ENCODE peak calls at places on chromosomes 5 and 9, in four cellular contexts. One of them, this sample, is unnamed.

GRCh38 chr5:139755892-139756671 is 39.5 kb upstream of the PSD2 start:
- DNase-seq in upper lobe of left lung: peak
- DNase-seq in heart left ventricle: no peak
- DNase-seq in PC-9: no peak
- DNase-seq in this sample: no peak

GRCh38 chr5:133247881-133248642 is 196.2 kb downstream of the HSPA4 start:
- DNase-seq in upper lobe of left lung: no peak
- DNase-seq in heart left ventricle: no peak
- DNase-seq in PC-9: peak
- DNase-seq in this sample: no peak

GRCh38 chr9:83503881-83504280 is 34.3 kb downstream of the FRMD3 start:
- DNase-seq in upper lobe of left lung: no peak
- DNase-seq in heart left ventricle: no peak
- DNase-seq in PC-9: no peak
- DNase-seq in this sample: no peak

GRCh38 chr5:7897014-7897600 is 28.2 kb downstream of the MTRR start:
- DNase-seq in upper lobe of left lung: no peak
- DNase-seq in heart left ventricle: no peak
- DNase-seq in PC-9: peak
- DNase-seq in this sample: no peak

GRCh38 chr5:178793156-178793555 is 62.7 kb upstream of the ZNF354A start:
- DNase-seq in upper lobe of left lung: no peak
- DNase-seq in heart left ventricle: no peak
- DNase-seq in PC-9: peak
- DNase-seq in this sample: no peak

GRCh38 chr9:112819635-112820496 is 69.3 kb downstream of the SNX30 start:
- DNase-seq in upper lobe of left lung: no peak
- DNase-seq in heart left ventricle: peak
- DNase-seq in PC-9: peak
- DNase-seq in this sample: no peak

GRCh38 chr5:135492319-135492626 is 40.1 kb upstream of the TIFAB start:
- DNase-seq in upper lobe of left lung: no peak
- DNase-seq in heart left ventricle: no peak
- DNase-seq in PC-9: no peak
- DNase-seq in this sample: no peak

GRCh38 chr5:634191-634590 is 22.1 kb downstream of the CEP72 start:
- DNase-seq in upper lobe of left lung: no peak
- DNase-seq in heart left ventricle: no peak
- DNase-seq in PC-9: no peak
- DNase-seq in this sample: no peak

GRCh38 chr5:3592298-3592697 is 3.3 kb upstream of the IRX1 start:
- DNase-seq in upper lobe of left lung: peak
- DNase-seq in heart left ventricle: no peak
- DNase-seq in PC-9: no peak
- DNase-seq in this sample: no peak

GRCh38 chr5:140926903-140927573 is 939 bp downstream of the PCDHAC1 start:
- DNase-seq in upper lobe of left lung: no peak
- DNase-seq in heart left ventricle: peak
- DNase-seq in PC-9: no peak
- DNase-seq in this sample: peak

GRCh38 chr9:82424599-82424998 is 436.0 kb downstream of the SPATA31D1 start:
- DNase-seq in upper lobe of left lung: no peak
- DNase-seq in heart left ventricle: no peak
- DNase-seq in PC-9: no peak
- DNase-seq in this sample: no peak

GRCh38 chr5:68011801-68012200 is 203.8 kb upstream of the PIK3R1 start:
- DNase-seq in upper lobe of left lung: no peak
- DNase-seq in heart left ventricle: no peak
- DNase-seq in PC-9: no peak
- DNase-seq in this sample: no peak

GRCh38 chr5:32827981-32828380 is 116.9 kb downstream of the NPR3 start:
- DNase-seq in upper lobe of left lung: no peak
- DNase-seq in heart left ventricle: no peak
- DNase-seq in PC-9: no peak
- DNase-seq in this sample: no peak

GRCh38 chr9:112863781-112864180 is 26.9 kb downstream of the SLC46A2 start:
- DNase-seq in upper lobe of left lung: no peak
- DNase-seq in heart left ventricle: no peak
- DNase-seq in PC-9: no peak
- DNase-seq in this sample: no peak

GRCh38 chr5:64180661-64181343 is 15.2 kb downstream of the RNF180 start:
- DNase-seq in upper lobe of left lung: no peak
- DNase-seq in heart left ventricle: no peak
- DNase-seq in PC-9: no peak
- DNase-seq in this sample: no peak

GRCh38 chr5:126909856-126910255 is 120.5 kb downstream of the MARCHF3 start:
- DNase-seq in upper lobe of left lung: no peak
- DNase-seq in heart left ventricle: no peak
- DNase-seq in PC-9: no peak
- DNase-seq in this sample: no peak

GRCh38 chr5:53418844-53419243 is 61.6 kb upstream of the FST start:
- DNase-seq in upper lobe of left lung: no peak
- DNase-seq in heart left ventricle: no peak
- DNase-seq in PC-9: no peak
- DNase-seq in this sample: no peak

GRCh38 chr9:98983295-98984268 is 39.9 kb downstream of the COL15A1 start:
- DNase-seq in upper lobe of left lung: no peak
- DNase-seq in heart left ventricle: no peak
- DNase-seq in PC-9: no peak
- DNase-seq in this sample: no peak

GRCh38 chr9:128113526-128114325 is 13.8 kb downstream of the PTGES2 start:
- DNase-seq in upper lobe of left lung: peak
- DNase-seq in heart left ventricle: peak
- DNase-seq in PC-9: no peak
- DNase-seq in this sample: no peak

GRCh38 chr5:109694451-109694891 is 4.7 kb downstream of the MAN2A1 start:
- DNase-seq in upper lobe of left lung: no peak
- DNase-seq in heart left ventricle: no peak
- DNase-seq in PC-9: peak
- DNase-seq in this sample: no peak

GRCh38 chr5:13325765-13326164 is 618.7 kb downstream of the DNAH5 start:
- DNase-seq in upper lobe of left lung: no peak
- DNase-seq in heart left ventricle: no peak
- DNase-seq in PC-9: no peak
- DNase-seq in this sample: no peak

GRCh38 chr5:6822068-6822467 is 108.8 kb downstream of the TENT4A start:
- DNase-seq in upper lobe of left lung: no peak
- DNase-seq in heart left ventricle: no peak
- DNase-seq in PC-9: no peak
- DNase-seq in this sample: no peak

GRCh38 chr9:2613730-2614271 is 7.8 kb upstream of the VLDLR start:
- DNase-seq in upper lobe of left lung: no peak
- DNase-seq in heart left ventricle: peak
- DNase-seq in PC-9: no peak
- DNase-seq in this sample: no peak

GRCh38 chr5:32443145-32443540 is 1.4 kb downstream of the ZFR start:
- DNase-seq in upper lobe of left lung: no peak
- DNase-seq in heart left ventricle: no peak
- DNase-seq in PC-9: no peak
- DNase-seq in this sample: no peak

GRCh38 chr5:59506285-59506877 is 387.1 kb downstream of the PDE4D start:
- DNase-seq in upper lobe of left lung: no peak
- DNase-seq in heart left ventricle: no peak
- DNase-seq in PC-9: no peak
- DNase-seq in this sample: no peak
- TF ChIP-seq CTCF in upper lobe of left lung: peak
- TF ChIP-seq CTCF in heart left ventricle: peak
- TF ChIP-seq CTCF in PC-9: peak
- TF ChIP-seq CTCF in this sample: peak

GRCh38 chr5:171955761-171956160 is 50.7 kb downstream of the FBXW11 start:
- DNase-seq in upper lobe of left lung: no peak
- DNase-seq in heart left ventricle: no peak
- DNase-seq in PC-9: no peak
- DNase-seq in this sample: no peak
- TF ChIP-seq CTCF in upper lobe of left lung: no peak
- TF ChIP-seq CTCF in heart left ventricle: no peak
- TF ChIP-seq CTCF in PC-9: no peak
- TF ChIP-seq CTCF in this sample: no peak

DNA sequence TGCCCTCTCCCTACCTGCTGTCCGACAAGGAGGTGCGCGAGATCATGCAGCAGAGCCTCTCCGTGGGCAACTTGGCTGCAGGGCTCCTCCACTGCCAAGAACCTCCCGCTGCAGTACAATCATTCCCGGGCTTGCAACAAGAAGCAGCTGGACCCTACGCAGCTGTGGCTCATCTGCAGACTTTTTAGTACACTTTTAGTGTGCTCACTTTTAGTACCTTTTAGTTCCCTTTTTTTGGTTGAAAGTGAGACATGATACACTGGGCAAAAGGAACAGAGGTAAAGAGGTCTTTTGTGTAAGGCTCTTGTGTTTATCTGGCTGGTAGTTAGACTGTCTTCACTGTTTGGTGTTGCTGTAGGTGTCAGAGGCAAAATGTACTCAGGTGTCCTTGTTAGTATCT is 58.1 kb upstream of the SPTLC1 start:
- DNase-seq in upper lobe of left lung: no peak
- DNase-seq in heart left ventricle: no peak
- DNase-seq in PC-9: no peak
- DNase-seq in this sample: no peak
- TF ChIP-seq CTCF in upper lobe of left lung: no peak
- TF ChIP-seq CTCF in heart left ventricle: no peak
- TF ChIP-seq CTCF in PC-9: no peak
- TF ChIP-seq CTCF in this sample: no peak

GRCh38 chr5:177552839-177553455 is 1.4 kb downstream of the FAM193B start:
- DNase-seq in upper lobe of left lung: no peak
- DNase-seq in heart left ventricle: no peak
- DNase-seq in PC-9: no peak
- DNase-seq in this sample: no peak
- TF ChIP-seq CTCF in upper lobe of left lung: no peak
- TF ChIP-seq CTCF in heart left ventricle: no peak
- TF ChIP-seq CTCF in PC-9: no peak
- TF ChIP-seq CTCF in this sample: no peak

DNA sequence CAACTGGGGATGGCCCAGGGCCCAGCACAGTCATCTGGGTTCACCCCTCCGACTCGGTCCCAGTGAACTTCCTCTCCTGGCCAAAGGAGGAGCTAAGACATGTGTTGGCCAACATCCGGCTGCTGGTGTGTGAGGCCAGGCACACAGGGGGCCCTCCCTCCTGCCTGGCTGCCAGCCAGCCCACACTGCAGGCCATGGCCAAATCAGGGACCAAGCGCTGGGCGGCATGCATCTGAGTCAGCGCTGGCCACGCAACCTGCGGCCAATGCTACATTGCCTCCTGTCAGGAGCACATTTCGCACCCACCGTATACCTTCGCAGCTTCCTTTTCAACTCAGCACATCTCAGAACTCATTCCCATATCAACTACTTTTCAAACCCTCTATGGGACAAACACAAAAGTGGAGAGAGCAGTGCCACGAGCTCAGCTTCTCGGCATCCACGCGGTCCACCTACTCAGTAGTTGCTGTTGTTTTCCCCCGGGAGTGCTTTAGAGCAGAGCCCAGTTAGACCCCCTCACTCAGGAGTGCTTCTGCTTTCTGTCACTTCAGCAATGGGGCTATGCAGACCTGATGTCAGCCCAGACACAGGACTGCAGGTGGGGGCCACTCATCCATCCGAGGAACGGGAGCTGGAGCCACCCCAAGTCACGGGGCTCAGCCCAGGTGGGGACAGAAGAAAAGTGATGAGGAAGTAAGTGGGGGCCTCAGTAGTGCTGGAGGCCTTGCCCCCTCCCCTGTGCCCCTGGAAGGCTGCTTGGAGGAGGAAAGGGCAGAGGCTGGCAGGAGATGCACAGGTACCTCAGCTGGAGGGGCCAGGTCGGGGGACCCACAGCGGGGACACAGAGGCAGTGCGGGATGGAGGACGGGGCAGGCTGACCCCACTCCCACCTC is 13.9 kb downstream of the NINJ1 start:
- DNase-seq in upper lobe of left lung: peak
- DNase-seq in heart left ventricle: peak
- DNase-seq in PC-9: peak
- DNase-seq in this sample: peak
- TF ChIP-seq CTCF in upper lobe of left lung: peak
- TF ChIP-seq CTCF in heart left ventricle: peak
- TF ChIP-seq CTCF in PC-9: peak
- TF ChIP-seq CTCF in this sample: no peak

GRCh38 chr5:28710360-28710759 is 1672.0 kb upstream of the CDH9 start:
- DNase-seq in upper lobe of left lung: no peak
- DNase-seq in heart left ventricle: no peak
- DNase-seq in PC-9: no peak
- DNase-seq in this sample: no peak
- TF ChIP-seq CTCF in upper lobe of left lung: no peak
- TF ChIP-seq CTCF in heart left ventricle: no peak
- TF ChIP-seq CTCF in PC-9: peak
- TF ChIP-seq CTCF in this sample: peak

DNA sequence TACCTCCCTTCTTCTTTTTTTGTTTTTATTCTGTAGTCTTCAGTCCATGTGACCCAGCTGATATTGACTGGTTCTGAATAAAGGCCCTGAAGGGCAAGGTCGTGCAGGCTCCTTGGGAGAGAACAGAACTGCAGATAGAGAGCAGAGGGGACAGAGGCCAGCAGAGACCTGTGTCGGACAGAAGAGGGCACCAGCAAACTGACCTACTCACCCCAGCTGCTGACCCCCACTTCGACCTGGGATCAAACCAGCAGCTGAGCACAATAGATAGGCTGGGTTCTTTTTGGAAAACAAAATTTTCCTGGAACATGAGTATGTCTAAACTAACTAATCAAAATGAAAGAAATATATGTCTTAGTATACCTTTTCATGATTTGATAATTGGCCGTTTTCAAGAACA is 695.1 kb downstream of the NR2F1-AS1 start:
- DNase-seq in upper lobe of left lung: no peak
- DNase-seq in heart left ventricle: no peak
- DNase-seq in PC-9: no peak
- DNase-seq in this sample: no peak
- TF ChIP-seq CTCF in upper lobe of left lung: no peak
- TF ChIP-seq CTCF in heart left ventricle: no peak
- TF ChIP-seq CTCF in PC-9: peak
- TF ChIP-seq CTCF in this sample: no peak